ENCODE peak calls at places on chromosome 1, in ten cellular contexts. B, J, Z, I, H, Q, T, K, O and D are unnamed samples.

GRCh38 chr1:151540982-151541377 is 871 bp downstream of the TUFT1 start:
- DNase-seq in B (peak), J (no peak), Z (peak), I (peak), H (peak), Q (no peak), T (peak), K (peak), O (no peak), D (no peak)

GRCh38 chr1:22818061-22818770 is 107.6 kb downstream of the EPHB2 start:
- DNase-seq in B (no peak), J (no peak), Z (no peak), I (no peak), H (no peak), Q (no peak), T (no peak), K (no peak), O (no peak), D (no peak)

GRCh38 chr1:107394301-107394700 is 253.5 kb downstream of the NTNG1 start:
- DNase-seq in B (no peak), J (no peak), Z (no peak), I (no peak), H (no peak), Q (no peak), T (no peak), K (no peak), O (no peak), D (no peak)

GRCh38 chr1:31595836-31596736 is 19.8 kb downstream of the TINAGL1 start:
- DNase-seq in B (no peak), J (no peak), Z (no peak), I (no peak), H (no peak), Q (no peak), T (no peak), K (no peak), O (no peak), D (peak)

GRCh38 chr1:219568728-219569127 is 44.2 kb downstream of the ZC3H11B start:
- DNase-seq in B (no peak), J (no peak), Z (no peak), I (no peak), H (no peak), Q (no peak), T (no peak), K (no peak), O (no peak), D (no peak)

GRCh38 chr1:46525253-46525983 is 26.0 kb downstream of the KNCN start:
- DNase-seq in B (no peak), J (no peak), Z (no peak), I (no peak), H (no peak), Q (no peak), T (no peak), K (no peak), O (no peak), D (no peak)

GRCh38 chr1:204130178-204130577 is 21.7 kb downstream of the ETNK2 start:
- DNase-seq in B (no peak), J (no peak), Z (no peak), I (no peak), H (no peak), Q (no peak), T (peak), K (no peak), O (no peak), D (no peak)

GRCh38 chr1:20483833-20484525 is 2.0 kb downstream of the CAMK2N1 start:
- DNase-seq in B (no peak), J (no peak), Z (peak), I (peak), H (peak), Q (peak), T (peak), K (peak), O (no peak), D (no peak)

GRCh38 chr1:24373710-24374109 is 39.9 kb downstream of the STPG1 start:
- DNase-seq in B (peak), J (no peak), Z (no peak), I (no peak), H (no peak), Q (no peak), T (no peak), K (no peak), O (no peak), D (no peak)

GRCh38 chr1:23558140-23558871 is 995 bp downstream of the ID3 start:
- DNase-seq in B (peak), J (no peak), Z (no peak), I (peak), H (no peak), Q (no peak), T (peak), K (no peak), O (peak), D (peak)

GRCh38 chr1:241356519-241357365 is at the start of gene RGS7:
- DNase-seq in B (no peak), J (no peak), Z (peak), I (peak), H (peak), Q (peak), T (peak), K (peak), O (peak), D (peak)

GRCh38 chr1:57632401-57632800 is 208.5 kb upstream of the DAB1 start:
- DNase-seq in B (no peak), J (no peak), Z (peak), I (no peak), H (no peak), Q (no peak), T (no peak), K (no peak), O (no peak), D (no peak)

GRCh38 chr1:77467741-77468140 is 185.9 kb downstream of the AK5 start:
- DNase-seq in B (no peak), J (no peak), Z (no peak), I (no peak), H (no peak), Q (no peak), T (no peak), K (no peak), O (no peak), D (no peak)

GRCh38 chr1:24418898-24419628 is 3.5 kb downstream of the NIPAL3 start:
- DNase-seq in B (no peak), J (no peak), Z (peak), I (no peak), H (no peak), Q (peak), T (no peak), K (no peak), O (peak), D (no peak)

GRCh38 chr1:23916209-23917131 is 3.3 kb upstream of the CNR2 start:
- DNase-seq in B (peak), J (no peak), Z (peak), I (peak), H (peak), Q (peak), T (peak), K (peak), O (peak), D (peak)

GRCh38 chr1:164265232-164265631 is 293.8 kb upstream of the PBX1 start:
- DNase-seq in B (peak), J (no peak), Z (no peak), I (no peak), H (no peak), Q (peak), T (peak), K (no peak), O (no peak), D (no peak)

GRCh38 chr1:167905671-167906070 is 8.3 kb downstream of the ADCY10 start:
- DNase-seq in B (no peak), J (no peak), Z (no peak), I (no peak), H (no peak), Q (peak), T (no peak), K (no peak), O (no peak), D (no peak)

GRCh38 chr1:7561331-7561921 is 209.7 kb upstream of the VAMP3 start:
- DNase-seq in B (no peak), J (no peak), Z (no peak), I (peak), H (peak), Q (no peak), T (no peak), K (peak), O (peak), D (peak)

GRCh38 chr1:6183520-6183989 is 3.4 kb upstream of the CHD5 start:
- DNase-seq in B (no peak), J (no peak), Z (no peak), I (no peak), H (no peak), Q (no peak), T (no peak), K (no peak), O (no peak), D (no peak)

GRCh38 chr1:185929759-185930158 is 195.6 kb downstream of the HMCN1 start:
- DNase-seq in B (no peak), J (no peak), Z (no peak), I (no peak), H (no peak), Q (peak), T (no peak), K (no peak), O (no peak), D (no peak)

GRCh38 chr1:214010717-214011116 is 22.9 kb downstream of the PROX1 start:
- DNase-seq in B (no peak), J (no peak), Z (no peak), I (no peak), H (no peak), Q (no peak), T (no peak), K (no peak), O (no peak), D (no peak)

GRCh38 chr1:7331926-7332535 is 439.1 kb upstream of the VAMP3 start:
- DNase-seq in B (no peak), J (no peak), Z (no peak), I (no peak), H (no peak), Q (no peak), T (no peak), K (no peak), O (no peak), D (no peak)

GRCh38 chr1:24713736-24714135 is 31.5 kb upstream of the CLIC4 start:
- DNase-seq in B (no peak), J (no peak), Z (no peak), I (no peak), H (no peak), Q (no peak), T (no peak), K (no peak), O (no peak), D (no peak)

GRCh38 chr1:217369271-217369981 is 261.5 kb downstream of the GPATCH2 start:
- DNase-seq in B (no peak), J (no peak), Z (no peak), I (no peak), H (no peak), Q (no peak), T (no peak), K (no peak), O (no peak), D (peak)

GRCh38 chr1:223410036-223410435 is 16.8 kb downstream of the CCDC185 start:
- DNase-seq in B (no peak), J (no peak), Z (no peak), I (no peak), H (no peak), Q (no peak), T (no peak), K (no peak), O (no peak), D (no peak)

GRCh38 chr1:246761386-246761785 is 37.2 kb downstream of the SCCPDH start:
- DNase-seq in B (no peak), J (no peak), Z (no peak), I (no peak), H (no peak), Q (peak), T (no peak), K (no peak), O (no peak), D (no peak)

GRCh38 chr1:159040206-159040605 is 30.5 kb downstream of the IFI16 start:
- DNase-seq in B (no peak), J (no peak), Z (peak), I (no peak), H (no peak), Q (no peak), T (no peak), K (no peak), O (no peak), D (no peak)

GRCh38 chr1:165063181-165063955 is 293.1 kb downstream of the LMX1A start:
- DNase-seq in B (no peak), J (no peak), Z (no peak), I (no peak), H (no peak), Q (peak), T (no peak), K (no peak), O (no peak), D (no peak)

GRCh38 chr1:189904509-189904908 is 573.2 kb downstream of the BRINP3 start:
- DNase-seq in B (no peak), J (no peak), Z (no peak), I (no peak), H (no peak), Q (no peak), T (no peak), K (no peak), O (no peak), D (no peak)

GRCh38 chr1:218369688-218370511 is 24.8 kb downstream of the TGFB2 start:
- DNase-seq in B (no peak), J (no peak), Z (peak), I (no peak), H (no peak), Q (peak), T (no peak), K (no peak), O (no peak), D (no peak)

GRCh38 chr1:221868894-221869293 is 127.0 kb upstream of the DUSP10 start:
- DNase-seq in B (no peak), J (peak), Z (peak), I (no peak), H (no peak), Q (peak), T (no peak), K (no peak), O (no peak), D (no peak)

GRCh38 chr1:15090373-15090772 is 63.2 kb upstream of the TMEM51 start:
- DNase-seq in B (peak), J (no peak), Z (peak), I (peak), H (peak), Q (no peak), T (no peak), K (peak), O (peak), D (no peak)

GRCh38 chr1:227318003-227318851 is at the start of gene CDC42BPA:
- DNase-seq in B (peak), J (peak), Z (peak), I (peak), H (peak), Q (peak), T (peak), K (peak), O (peak), D (peak)

GRCh38 chr1:227316456-227316855 is 1.8 kb downstream of the CDC42BPA start:
- DNase-seq in B (no peak), J (no peak), Z (peak), I (no peak), H (no peak), Q (no peak), T (no peak), K (no peak), O (no peak), D (no peak)

GRCh38 chr1:227316941-227317540 is 1.3 kb downstream of the CDC42BPA start:
- DNase-seq in B (no peak), J (no peak), Z (peak), I (no peak), H (no peak), Q (peak), T (no peak), K (no peak), O (no peak), D (no peak)

GRCh38 chr1:227318852-227319607 is 738 bp upstream of the CDC42BPA start:
- DNase-seq in B (peak), J (no peak), Z (peak), I (peak), H (peak), Q (peak), T (peak), K (peak), O (no peak), D (no peak)

DNA sequence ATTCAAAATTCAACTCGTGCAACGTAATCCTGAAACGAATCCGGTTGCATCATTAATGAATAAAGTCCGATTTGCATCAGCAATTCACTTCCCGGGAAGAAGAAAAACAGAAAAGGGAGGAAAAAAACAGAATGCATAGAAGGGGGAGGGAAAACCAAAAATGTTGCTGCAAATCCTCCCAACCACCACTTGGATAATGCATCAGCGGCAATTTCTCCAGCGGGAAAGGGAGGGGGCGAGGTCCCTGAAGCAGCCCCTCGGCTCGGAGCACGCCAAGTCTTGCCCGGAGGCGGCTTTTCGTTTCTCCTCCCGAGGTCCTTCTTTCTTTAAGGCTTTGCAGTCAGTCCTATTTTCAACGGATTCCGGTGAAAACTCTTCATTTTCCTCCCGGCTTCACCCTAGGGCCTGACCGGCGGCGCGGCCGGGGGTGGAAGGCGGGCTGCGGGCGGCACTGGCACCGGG is 720 bp downstream of the CDC42BPA start:
- DNase-seq in B (no peak), J (peak), Z (peak), I (peak), H (peak), Q (peak), T (peak), K (peak), O (peak), D (peak)
- TF ChIP-seq CTCF in B (no peak), J (peak), Z (peak), I (no peak), H (peak), Q (peak), T (peak), K (peak), O (no peak), D (no peak)

GRCh38 chr1:38154089-38154470 is 107.5 kb upstream of the POU3F1 start:
- DNase-seq in B (no peak), J (no peak), Z (no peak), I (no peak), H (no peak), Q (no peak), T (no peak), K (no peak), O (no peak), D (no peak)

GRCh38 chr1:38152351-38153082 is 105.9 kb upstream of the POU3F1 start:
- DNase-seq in B (no peak), J (no peak), Z (peak), I (no peak), H (no peak), Q (no peak), T (no peak), K (no peak), O (no peak), D (no peak)

GRCh38 chr1:38151399-38151798 is 104.8 kb upstream of the POU3F1 start:
- DNase-seq in B (no peak), J (no peak), Z (no peak), I (no peak), H (no peak), Q (no peak), T (no peak), K (no peak), O (no peak), D (no peak)

GRCh38 chr1:38153426-38154088 is 107.0 kb upstream of the POU3F1 start:
- DNase-seq in B (no peak), J (no peak), Z (no peak), I (no peak), H (no peak), Q (no peak), T (no peak), K (no peak), O (no peak), D (no peak)
- TF ChIP-seq CTCF in B (no peak), J (no peak), Z (no peak), I (no peak), H (no peak), Q (no peak), T (no peak), K (no peak), O (no peak), D (no peak)

GRCh38 chr1:203076031-203076511 is 9.7 kb downstream of the MYOG start:
- DNase-seq in B (no peak), J (no peak), Z (no peak), I (peak), H (peak), Q (no peak), T (no peak), K (no peak), O (no peak), D (no peak)
- TF ChIP-seq CTCF in B (no peak), J (no peak), Z (no peak), I (no peak), H (no peak), Q (no peak), T (no peak), K (no peak), O (no peak), D (no peak)

DNA sequence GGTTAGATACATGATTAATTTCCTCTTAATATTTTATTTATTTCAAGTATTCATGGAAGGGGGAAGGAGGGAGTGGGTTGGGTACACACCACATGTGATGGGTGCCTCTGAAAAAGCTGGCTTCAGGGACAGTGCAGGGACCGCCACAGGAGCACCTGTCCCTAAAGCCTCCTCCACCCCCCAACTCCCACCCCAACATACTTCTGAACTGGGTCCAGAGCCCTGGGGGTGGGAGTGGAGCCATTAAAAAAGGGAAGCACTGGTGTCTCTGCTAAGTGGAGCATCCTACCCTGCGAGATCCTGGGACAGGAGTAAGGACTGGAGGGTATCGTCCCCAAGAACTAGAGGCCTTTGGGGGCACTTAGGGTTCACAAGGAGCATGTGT is 5.6 kb upstream of the CLEC20A start:
- DNase-seq in B (no peak), J (no peak), Z (no peak), I (no peak), H (no peak), Q (no peak), T (no peak), K (no peak), O (no peak), D (no peak)
- TF ChIP-seq CTCF in B (no peak), J (no peak), Z (no peak), I (no peak), H (no peak), Q (no peak), T (no peak), K (no peak), O (no peak), D (no peak)